ENCODE peak calls at places on chromosomes 4 and X, in nine cellular contexts. H is LoVo; X is tibial artery; A is T-helper 9 cell; O is SW 1271; B is AG10803; D is stimulated activated CD4-positive, alpha-beta T cell treated with anti-CD3 and anti-CD28 coated beads, Interleukin-15, amount 100 ng/mL, for 1 hour; Z is OCI-LY7; E is GM20000. W is an unnamed sample.

GRCh38 chr4:100983426-100983825 is 363.9 kb downstream of the PPP3CA start:
- DNase-seq in O (no peak), H (no peak), X (no peak), A (no peak), B (no peak), E (no peak), Z (no peak), D (no peak), W (no peak)

GRCh38 chr4:160143574-160143973 is 1040.7 kb downstream of the RAPGEF2 start:
- DNase-seq in O (no peak), D (no peak), B (no peak), H (peak), Z (no peak), X (no peak), A (no peak), E (no peak), W (no peak)

GRCh38 chrX:155767101-155767878 is 113.9 kb upstream of the VAMP7 start:
- DNase-seq in X (peak), E (peak), O (peak), B (peak), Z (no peak), D (no peak), H (peak), A (no peak), W (no peak)

GRCh38 chr4:5421416-5421815 is 286.9 kb downstream of the EVC2 start:
- DNase-seq in A (no peak), D (no peak), H (no peak), O (no peak), E (no peak), B (no peak), X (no peak), Z (no peak), W (no peak)

GRCh38 chrX:3548743-3549441 is 164.6 kb downstream of the PRKX start:
- DNase-seq in H (no peak), Z (peak), X (no peak), O (no peak), D (no peak), B (peak), A (no peak), E (no peak), W (no peak)

GRCh38 chr4:127936974-127937373 is 28.0 kb downstream of the MFSD8 start:
- DNase-seq in B (peak), D (no peak), H (no peak), X (no peak), E (no peak), A (no peak), Z (no peak), O (no peak), W (no peak)

GRCh38 chr4:184343400-184344177 is 125.9 kb upstream of the ENPP6 start:
- DNase-seq in D (no peak), E (peak), O (peak), A (peak), H (peak), B (peak), X (peak), Z (peak), W (peak)

GRCh38 chr4:40820101-40820500 is 70.3 kb downstream of the NSUN7 start:
- DNase-seq in H (no peak), X (no peak), Z (no peak), A (no peak), E (no peak), B (no peak), D (no peak), O (no peak), W (peak)

GRCh38 chr4:14856076-14856926 is 146.0 kb upstream of the CPEB2 start:
- DNase-seq in Z (no peak), H (peak), D (no peak), X (peak), B (peak), A (no peak), E (peak), O (peak), W (peak)

GRCh38 chrX:11298600-11298999 is 5.4 kb downstream of the AMELX start:
- DNase-seq in H (no peak), A (no peak), O (no peak), X (no peak), E (no peak), D (no peak), B (no peak), Z (no peak), W (no peak)

GRCh38 chrX:154334496-154334895 is 38.9 kb downstream of the TKTL1 start:
- DNase-seq in A (no peak), B (no peak), Z (no peak), E (no peak), H (no peak), X (no peak), O (no peak), D (no peak), W (no peak)

GRCh38 chrX:69618803-69619202 is 2.9 kb downstream of the EDA start:
- DNase-seq in E (peak), Z (peak), A (no peak), O (no peak), D (no peak), X (no peak), B (peak), H (peak), W (no peak)

GRCh38 chr4:145820407-145820806 is 118.2 kb downstream of the ZNF827 start:
- DNase-seq in H (no peak), D (no peak), X (no peak), O (no peak), A (no peak), Z (no peak), E (no peak), B (no peak), W (no peak)

GRCh38 chr4:25860586-25861421 is 2.0 kb downstream of the SEL1L3 start:
- DNase-seq in X (no peak), A (no peak), B (no peak), H (no peak), Z (peak), D (no peak), E (no peak), O (no peak), W (no peak)

GRCh38 chr4:22987861-22988260 is 295.1 kb downstream of the GBA3 start:
- DNase-seq in O (no peak), A (no peak), X (no peak), Z (no peak), B (peak), H (no peak), E (no peak), D (no peak), W (no peak)

W was measured in suprapubic skin.